ENCODE peak calls at places on chromosomes 6 and 20, in five cellular contexts. M, R, Z, G and B are unnamed samples.

GRCh38 chr6:38354033-38354373 is 285.7 kb downstream of the BTBD9 start:
- DNase-seq in M (no peak), R (no peak), Z (no peak), G (no peak), B (no peak)

GRCh38 chr20:64021124-64021975 is 14.6 kb upstream of the C20orf204 start:
- DNase-seq in M (no peak), R (no peak), Z (no peak), G (no peak), B (no peak)

GRCh38 chr6:79813854-79814477 is 133.4 kb downstream of the ELOVL4 start:
- DNase-seq in M (peak), R (peak), Z (no peak), G (peak), B (peak)

GRCh38 chr20:44643596-44644383 is 7.7 kb downstream of the ADA start:
- DNase-seq in M (peak), R (peak), Z (peak), G (peak), B (peak)

GRCh38 chr6:83868639-83869038 is 9.2 kb downstream of the CYB5R4 start:
- DNase-seq in M (no peak), R (peak), Z (no peak), G (no peak), B (peak)

GRCh38 chr6:12749531-12750379 is 33.2 kb downstream of the PHACTR1 start:
- DNase-seq in M (no peak), R (no peak), Z (peak), G (no peak), B (no peak)

GRCh38 chr6:35368038-35368887 is 25.9 kb downstream of the PPARD start:
- DNase-seq in M (no peak), R (peak), Z (no peak), G (no peak), B (peak)

GRCh38 chr6:21953831-21954801 is 342.7 kb downstream of the PRL start:
- DNase-seq in M (no peak), R (peak), Z (peak), G (no peak), B (peak)

GRCh38 chr20:48971956-48972355 is 50.4 kb downstream of the ARFGEF2 start:
- DNase-seq in M (no peak), R (no peak), Z (no peak), G (no peak), B (no peak)

GRCh38 chr6:31094389-31094881 is 17.9 kb downstream of the C6orf15 start:
- DNase-seq in M (no peak), R (peak), Z (no peak), G (peak), B (no peak)

GRCh38 chr6:4441981-4442434 is 306.6 kb upstream of the ECI2 start:
- DNase-seq in M (no peak), R (peak), Z (no peak), G (no peak), B (peak)

GRCh38 chr6:5930143-5930770 is 76.5 kb downstream of the NRN1 start:
- DNase-seq in M (no peak), R (no peak), Z (no peak), G (no peak), B (no peak)

GRCh38 chr20:17873410-17874270 is 95.0 kb downstream of the SNX5 start:
- DNase-seq in M (peak), R (peak), Z (peak), G (no peak), B (peak)

GRCh38 chr6:107668826-107669474 is 155.2 kb downstream of the SCML4 start:
- DNase-seq in M (no peak), R (no peak), Z (no peak), G (peak), B (no peak)

GRCh38 chr6:126066068-126067048 is 80.0 kb downstream of the TRMT11 start:
- DNase-seq in M (no peak), R (peak), Z (no peak), G (no peak), B (peak)

GRCh38 chr6:43937236-43938177 is 167.5 kb downstream of the VEGFA start:
- DNase-seq in M (peak), R (no peak), Z (no peak), G (no peak), B (no peak)

GRCh38 chr6:35096129-35096852 is 44.8 kb downstream of the TCP11 start:
- DNase-seq in M (no peak), R (peak), Z (no peak), G (no peak), B (peak)

GRCh38 chr6:11714116-11714797 is 64.3 kb downstream of the ADTRP start:
- DNase-seq in M (no peak), R (no peak), Z (no peak), G (no peak), B (no peak)

GRCh38 chr6:52598123-52598823 is 21.4 kb upstream of the TRAM2 start:
- DNase-seq in M (peak), R (peak), Z (no peak), G (no peak), B (peak)
- H3K4me3 ChIP-seq in M (no peak), R (no peak), Z (no peak), G (no peak), B (peak)

GRCh38 chr6:53735896-53736295 is 58.9 kb upstream of the LRRC1 start:
- DNase-seq in M (no peak), R (no peak), Z (no peak), G (no peak), B (no peak)
- H3K4me3 ChIP-seq in M (no peak), R (no peak), Z (no peak), G (no peak), B (no peak)

DNA sequence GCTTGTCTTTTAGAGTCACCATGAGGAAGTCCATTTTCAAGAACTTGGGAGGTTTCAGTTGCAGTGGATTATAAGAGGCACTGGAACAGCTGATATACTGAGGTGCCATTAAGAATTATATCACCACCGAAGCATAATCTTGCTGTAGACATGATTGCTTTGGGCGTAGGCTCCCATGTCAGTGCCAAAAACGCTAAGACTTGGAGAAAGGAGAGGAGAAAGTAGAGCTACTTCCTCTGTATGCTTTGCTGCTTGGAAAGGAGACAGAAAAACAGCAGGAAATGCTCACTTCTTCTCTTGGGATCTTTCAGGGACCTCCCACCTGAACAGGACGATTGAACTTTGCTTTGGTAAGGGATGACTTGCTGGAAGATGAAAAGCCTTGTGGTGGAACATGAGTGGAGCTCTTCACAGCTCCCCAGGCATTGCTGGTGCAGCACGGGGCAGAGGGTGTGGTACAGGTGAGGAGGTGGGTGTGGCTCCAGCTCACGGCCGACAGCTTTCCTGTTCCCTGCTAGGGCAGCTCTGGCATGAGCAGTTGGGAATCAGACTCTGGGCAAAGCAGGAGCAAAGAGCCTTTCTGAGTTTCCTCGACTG is 190.4 kb upstream of the JAG1 start:
- DNase-seq in M (peak), R (peak), Z (peak), G (no peak), B (peak)
- H3K4me3 ChIP-seq in M (no peak), R (peak), Z (no peak), G (no peak), B (no peak)

GRCh38 chr6:161412795-161413194 is 138.9 kb upstream of the AGPAT4 start:
- DNase-seq in M (no peak), R (no peak), Z (no peak), G (no peak), B (no peak)
- H3K4me3 ChIP-seq in M (no peak), R (no peak), Z (no peak), G (no peak), B (no peak)

DNA sequence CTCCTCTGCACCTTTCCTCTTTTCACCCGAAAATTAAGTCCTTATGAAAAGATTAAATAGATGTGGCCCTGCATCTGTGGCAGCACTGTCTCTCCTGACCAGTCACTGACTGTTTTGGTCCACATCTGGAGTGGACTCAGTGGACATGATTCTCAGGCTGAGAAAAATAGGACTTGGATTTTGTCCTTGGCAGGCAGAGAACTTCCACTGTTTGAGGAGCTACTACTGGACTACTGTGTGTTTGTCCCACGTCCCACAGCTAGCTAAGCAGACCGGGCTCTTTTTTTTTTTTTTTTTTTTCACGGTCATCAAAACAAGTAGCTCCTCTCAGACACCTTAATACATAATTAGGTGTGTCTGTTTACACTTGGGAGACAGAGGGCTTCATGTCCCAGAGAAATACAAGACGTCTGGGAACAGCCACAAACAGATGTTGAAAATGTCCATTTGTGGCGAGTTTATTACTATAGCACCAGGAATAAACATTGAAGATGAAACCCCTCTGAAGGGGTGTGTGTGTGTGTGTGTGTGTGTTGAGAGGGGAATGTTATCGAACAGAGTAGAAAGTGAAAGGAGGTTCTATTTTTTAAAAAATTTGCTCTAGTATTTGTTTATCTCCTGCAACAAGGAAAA is 155.0 kb upstream of the SUPT3H start:
- DNase-seq in M (no peak), R (peak), Z (no peak), G (no peak), B (peak)
- H3K4me3 ChIP-seq in M (no peak), R (peak), Z (no peak), G (no peak), B (no peak)

DNA sequence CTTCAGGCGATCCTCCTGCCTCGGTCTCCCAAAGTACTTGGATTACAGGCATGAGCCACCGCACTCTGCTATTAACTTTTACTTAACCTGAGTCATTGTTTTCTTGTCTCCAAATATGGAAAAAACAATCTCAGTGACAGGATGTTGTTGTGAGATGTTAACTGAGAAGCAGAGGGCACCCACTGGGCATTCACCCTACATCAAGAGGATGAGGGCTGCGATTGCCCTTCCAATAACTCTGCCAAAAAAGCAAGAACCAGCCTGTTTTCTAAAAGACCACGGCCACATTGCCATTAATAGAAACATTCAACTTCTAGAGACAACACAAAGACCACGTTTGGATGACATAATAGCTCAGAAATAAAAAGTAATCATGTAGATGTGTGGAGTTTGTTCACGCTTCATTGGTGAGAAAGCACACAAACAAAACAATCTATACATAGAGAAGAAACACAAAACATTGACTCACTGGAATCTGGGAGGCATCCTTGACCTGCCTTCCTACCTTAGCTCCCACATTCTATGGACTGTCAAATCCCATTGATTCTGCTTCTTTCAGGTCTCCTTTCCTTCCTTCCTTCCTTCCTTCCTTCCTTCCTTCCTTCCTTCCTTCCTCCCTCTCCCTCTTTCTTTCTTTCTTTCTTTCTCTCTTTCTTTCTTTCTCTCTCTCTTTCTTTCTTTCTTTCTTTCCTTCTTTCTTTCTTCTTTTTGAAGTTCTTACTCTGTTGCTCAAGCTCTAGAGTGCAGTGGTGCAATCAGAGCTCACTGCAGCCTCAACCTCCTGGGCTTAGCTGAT is 107.8 kb upstream of the SGK1 start:
- DNase-seq in M (no peak), R (no peak), Z (no peak), G (no peak), B (no peak)
- H3K4me3 ChIP-seq in M (no peak), R (no peak), Z (no peak), G (no peak), B (no peak)

GRCh38 chr20:38217791-38218565 is 42.6 kb downstream of the KIAA1755 start:
- DNase-seq in M (peak), R (peak), Z (no peak), G (no peak), B (peak)

GRCh38 chr20:38216201-38216600 is 44.3 kb downstream of the KIAA1755 start:
- DNase-seq in M (no peak), R (no peak), Z (no peak), G (no peak), B (no peak)

GRCh38 chr20:38218566-38218885 is 42.0 kb downstream of the KIAA1755 start:
- DNase-seq in M (no peak), R (no peak), Z (no peak), G (no peak), B (no peak)

GRCh38 chr20:38215789-38216182 is 44.7 kb downstream of the KIAA1755 start:
- DNase-seq in M (no peak), R (no peak), Z (no peak), G (no peak), B (no peak)

GRCh38 chr20:38216736-38217595 is 43.6 kb downstream of the KIAA1755 start:
- DNase-seq in M (no peak), R (no peak), Z (no peak), G (no peak), B (no peak)
- H3K4me3 ChIP-seq in M (no peak), R (no peak), Z (no peak), G (no peak), B (no peak)